ENCODE peak calls at places on chromosome 22, in four cellular contexts. One of them, this sample, is unnamed.

GRCh38 chr22:31923761-31924160 is 20.6 kb upstream of the YWHAH start:
- DNase-seq in K562: no peak
- DNase-seq in WTC11: no peak
- DNase-seq in HepG2: no peak
- DNase-seq in this sample: no peak

GRCh38 chr22:37243402-37244113 is 511 bp downstream of the RAC2 start:
- DNase-seq in K562: no peak
- DNase-seq in WTC11: no peak
- DNase-seq in HepG2: no peak
- DNase-seq in this sample: no peak

GRCh38 chr22:20904008-20904979 is 12.9 kb upstream of the CRKL start:
- DNase-seq in HepG2: peak; percentile 67
- DNase-seq in K562: peak; percentile 48
- DNase-seq in WTC11: no peak
- DNase-seq in this sample: no peak

GRCh38 chr22:38865201-38866023 is 6.6 kb downstream of the CBX6 start:
- DNase-seq in HepG2: no peak
- DNase-seq in WTC11: no peak
- DNase-seq in K562: no peak
- DNase-seq in this sample: no peak

GRCh38 chr22:40204331-40205116 is 26.8 kb downstream of the TNRC6B start:
- DNase-seq in WTC11: no peak
- DNase-seq in HepG2: peak; percentile 59
- DNase-seq in K562: no peak
- DNase-seq in this sample: no peak

GRCh38 chr22:26756675-26757293 is 99.4 kb downstream of the MIAT start:
- DNase-seq in K562: peak; percentile 70
- DNase-seq in WTC11: peak; percentile 73
- DNase-seq in HepG2: no peak
- DNase-seq in this sample: peak; percentile 82

GRCh38 chr22:48742556-48743343 is 1084.9 kb downstream of the BRD1 start:
- DNase-seq in K562: no peak
- DNase-seq in HepG2: no peak
- DNase-seq in WTC11: peak; percentile 7
- DNase-seq in this sample: no peak

GRCh38 chr22:32842486-32842885 is 41.0 kb downstream of the TIMP3 start:
- DNase-seq in WTC11: no peak
- DNase-seq in K562: no peak
- DNase-seq in HepG2: no peak
- DNase-seq in this sample: no peak

GRCh38 chr22:46051646-46052045 is 74.7 kb upstream of the WNT7B start:
- DNase-seq in WTC11: peak; percentile 0
- DNase-seq in K562: no peak
- DNase-seq in HepG2: no peak
- DNase-seq in this sample: no peak

GRCh38 chr22:45125198-45125597 is 38.5 kb upstream of the NUP50 start:
- DNase-seq in K562: no peak
- DNase-seq in WTC11: no peak
- DNase-seq in HepG2: no peak
- DNase-seq in this sample: no peak

GRCh38 chr22:47232197-47232596 is 469.7 kb downstream of the TBC1D22A start:
- DNase-seq in WTC11: no peak
- DNase-seq in HepG2: no peak
- DNase-seq in K562: no peak
- DNase-seq in this sample: no peak

GRCh38 chr22:24727218-24727851 is 47.2 kb downstream of the PIWIL3 start:
- DNase-seq in HepG2: peak; percentile 92
- DNase-seq in WTC11: no peak
- DNase-seq in K562: peak; percentile 39
- DNase-seq in this sample: peak; percentile 68

GRCh38 chr22:42820075-42820763 is 36.9 kb downstream of the ARFGAP3 start:
- DNase-seq in K562: peak; percentile 28
- DNase-seq in HepG2: no peak
- DNase-seq in WTC11: no peak
- DNase-seq in this sample: peak; percentile 41

GRCh38 chr22:37484115-37485005 is 1.8 kb downstream of the MFNG start:
- DNase-seq in WTC11: no peak
- DNase-seq in K562: no peak
- DNase-seq in HepG2: no peak
- DNase-seq in this sample: no peak

GRCh38 chr22:36728505-36728904 is 25.0 kb upstream of the CACNG2 start:
- DNase-seq in K562: no peak
- DNase-seq in WTC11: no peak
- DNase-seq in HepG2: no peak
- DNase-seq in this sample: no peak

DNA sequence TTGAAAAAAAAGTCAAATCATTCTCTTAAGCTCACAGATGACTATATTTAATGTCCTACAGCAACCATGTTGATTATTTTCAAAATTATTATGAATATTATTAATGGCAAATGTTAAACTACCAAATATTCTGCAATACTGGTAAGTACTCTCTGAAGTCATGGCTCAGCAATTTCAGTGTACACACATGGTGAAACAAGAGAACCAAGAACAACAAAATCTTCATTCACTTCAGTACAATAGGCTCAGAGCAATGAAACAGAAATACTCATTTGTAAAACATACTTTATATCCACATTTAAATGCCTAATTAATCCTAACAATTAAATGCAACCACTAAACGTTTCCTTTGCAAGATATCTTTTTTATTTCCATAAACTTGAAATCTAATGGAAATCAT is 347.2 kb downstream of the TTC28 start:
- DNase-seq in HepG2: no peak
- DNase-seq in WTC11: no peak
- DNase-seq in K562: no peak
- DNase-seq in this sample: no peak
- TF ChIP-seq ELF4 in HepG2: no peak
- TF ChIP-seq ELF4 in WTC11: no peak
- TF ChIP-seq ELF4 in K562: no peak
- TF ChIP-seq ELF4 in this sample: no peak

GRCh38 chr22:30205281-30206115 is 41.1 kb downstream of the LIF start:
- DNase-seq in K562: no peak
- DNase-seq in WTC11: no peak
- DNase-seq in HepG2: peak; percentile 40
- DNase-seq in this sample: no peak
- TF ChIP-seq ELF4 in K562: no peak
- TF ChIP-seq ELF4 in WTC11: no peak
- TF ChIP-seq ELF4 in HepG2: no peak
- TF ChIP-seq ELF4 in this sample: no peak

DNA sequence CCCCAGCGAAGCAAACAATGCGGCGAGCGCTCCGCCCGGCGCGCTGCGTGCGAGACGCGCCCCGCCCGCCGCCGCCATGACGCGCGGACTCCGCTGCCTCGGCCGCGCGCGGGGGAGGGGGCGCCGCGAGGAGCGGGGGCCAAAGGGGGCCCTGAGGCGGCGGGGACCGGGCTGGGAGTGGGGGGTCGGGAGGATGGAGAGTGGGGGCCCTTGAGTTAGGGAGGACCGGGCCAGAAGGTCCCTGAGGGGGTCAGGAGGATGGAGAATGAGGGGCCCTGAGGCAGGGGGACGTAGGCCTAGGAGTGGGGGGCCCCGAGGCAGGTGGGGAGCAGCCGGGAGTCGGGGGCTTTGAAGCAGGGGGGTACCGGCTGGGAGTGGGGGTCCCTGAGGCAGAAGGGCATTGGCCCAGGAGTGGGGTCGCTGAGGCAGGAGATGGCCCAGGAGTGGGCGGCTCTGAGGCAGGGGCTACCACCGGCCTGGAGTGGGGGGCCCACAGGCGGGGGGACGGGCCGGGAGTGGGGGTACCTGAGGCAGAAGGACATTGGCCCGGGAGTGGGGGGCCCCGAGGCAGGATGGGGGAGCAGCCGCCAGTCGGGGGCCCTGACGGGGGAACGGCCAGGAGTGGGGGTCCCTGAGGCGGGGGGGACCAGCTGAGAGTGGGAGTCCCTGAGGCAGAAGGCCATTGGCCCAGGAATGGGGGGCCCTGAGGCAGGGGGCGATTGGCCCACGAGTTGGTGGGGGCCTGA is at the start of gene BRD1:
- DNase-seq in HepG2: no peak
- DNase-seq in K562: peak; percentile 62
- DNase-seq in WTC11: no peak
- DNase-seq in this sample: peak; percentile 73
- TF ChIP-seq ELF4 in HepG2: no peak
- TF ChIP-seq ELF4 in K562: no peak
- TF ChIP-seq ELF4 in WTC11: no peak
- TF ChIP-seq ELF4 in this sample: no peak

DNA sequence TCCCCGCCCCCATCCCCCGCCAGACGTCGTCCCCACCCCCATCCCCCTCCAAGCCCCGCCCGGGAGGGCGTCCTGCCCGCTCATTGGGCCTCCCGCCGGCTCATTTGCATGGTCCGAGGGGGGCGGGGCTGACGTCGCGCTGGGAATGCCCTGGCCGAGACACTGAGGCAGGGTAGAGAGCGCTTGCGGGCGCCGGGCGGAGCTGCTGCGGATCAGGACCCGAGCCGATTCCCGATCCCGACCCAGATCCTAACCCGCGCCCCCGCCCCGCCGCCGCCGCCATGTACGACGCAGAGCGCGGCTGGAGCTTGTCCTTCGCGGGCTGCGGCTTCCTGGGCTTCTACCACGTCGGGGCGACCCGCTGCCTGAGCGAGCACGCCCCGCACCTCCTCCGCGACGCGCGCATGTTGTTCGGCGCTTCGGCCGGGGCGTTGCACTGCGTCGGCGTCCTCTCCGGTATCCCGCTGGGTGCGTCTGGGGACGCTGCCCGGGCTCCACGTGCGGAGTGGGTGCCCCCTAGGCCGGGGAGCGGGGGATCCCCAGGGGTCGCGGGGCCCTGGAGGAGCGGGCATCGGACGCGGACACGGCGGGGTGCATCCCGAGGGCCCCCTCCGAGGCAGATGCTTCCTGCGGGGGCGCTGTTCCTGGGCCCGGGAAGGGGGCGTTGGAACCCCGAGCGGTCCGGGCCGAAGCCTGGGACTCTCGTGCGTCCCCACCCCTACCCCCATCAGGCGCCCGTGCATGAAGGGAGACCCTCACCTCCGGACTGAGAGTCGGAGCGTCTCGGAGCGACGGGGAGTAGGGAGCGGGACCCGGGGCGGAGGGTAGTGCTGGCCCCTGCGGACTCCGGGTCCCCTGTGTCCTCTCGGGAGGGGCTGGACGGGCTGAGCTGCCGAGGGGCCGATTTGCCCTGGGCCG is at the start of gene PNPLA3:
- DNase-seq in WTC11: peak; percentile 98
- DNase-seq in HepG2: peak; percentile 77
- DNase-seq in K562: peak; percentile 94
- DNase-seq in this sample: peak; percentile 96
- TF ChIP-seq ELF4 in WTC11: no peak
- TF ChIP-seq ELF4 in HepG2: no peak
- TF ChIP-seq ELF4 in K562: no peak
- TF ChIP-seq ELF4 in this sample: no peak

This sample was measured in HEK293T.